ENCODE peak calls at places on chromosomes 6 and 20, in five cellular contexts. Z, B, R, Y and Q are unnamed samples.

GRCh38 chr20:6705106-6705766 is 62.2 kb upstream of the BMP2 start:
- DNase-seq in Z (no peak), B (no peak), R (no peak), Y (no peak), Q (no peak)

GRCh38 chr20:10982692-10983091 is 308.9 kb upstream of the JAG1 start:
- DNase-seq in Z (no peak), B (no peak), R (peak), Y (peak), Q (no peak)

GRCh38 chr6:7684076-7684475 is 41.8 kb upstream of the BMP6 start:
- DNase-seq in Z (no peak), B (no peak), R (no peak), Y (no peak), Q (no peak)

GRCh38 chr20:23510000-23510590 is 19.2 kb downstream of the CST8 start:
- DNase-seq in Z (peak), B (no peak), R (no peak), Y (no peak), Q (no peak)

GRCh38 chr20:45833030-45833882 is at the start of gene SNX21:
- DNase-seq in Z (peak), B (peak), R (peak), Y (peak), Q (peak)

GRCh38 chr6:38824243-38824894 is 109.3 kb downstream of the DNAH8 start:
- DNase-seq in Z (no peak), B (no peak), R (no peak), Y (no peak), Q (no peak)

GRCh38 chr6:101705866-101706265 is 312.4 kb downstream of the GRIK2 start:
- DNase-seq in Z (no peak), B (no peak), R (no peak), Y (no peak), Q (no peak)

GRCh38 chr6:107361568-107362270 is 97.6 kb downstream of the PDSS2 start:
- DNase-seq in Z (no peak), B (no peak), R (no peak), Y (peak), Q (no peak)

GRCh38 chr6:138485586-138486248 is 13.6 kb downstream of the NHSL1 start:
- DNase-seq in Z (no peak), B (no peak), R (no peak), Y (peak), Q (no peak)

GRCh38 chr6:147699637-147700036 is 191.1 kb downstream of the SAMD5 start:
- DNase-seq in Z (no peak), B (no peak), R (no peak), Y (peak), Q (no peak)

GRCh38 chr20:62009322-62009721 is 56.4 kb downstream of the TAF4 start:
- DNase-seq in Z (no peak), B (no peak), R (no peak), Y (no peak), Q (no peak)

GRCh38 chr6:95249176-95249575 is 328.2 kb upstream of the MANEA start:
- DNase-seq in Z (no peak), B (no peak), R (no peak), Y (no peak), Q (no peak)

GRCh38 chr6:148758492-148758891 is 11.7 kb downstream of the UST start:
- DNase-seq in Z (no peak), B (peak), R (no peak), Y (no peak), Q (peak)

GRCh38 chr6:169832247-169832948 is 81.0 kb downstream of the ERMARD start:
- DNase-seq in Z (no peak), B (no peak), R (no peak), Y (no peak), Q (no peak)

GRCh38 chr6:91376686-91377085 is 789.8 kb upstream of the MAP3K7 start:
- DNase-seq in Z (peak), B (no peak), R (no peak), Y (no peak), Q (no peak)

GRCh38 chr6:168895102-168895812 is 358.4 kb downstream of the THBS2 start:
- DNase-seq in Z (peak), B (peak), R (peak), Y (peak), Q (peak)

GRCh38 chr6:154925130-154925529 is 70.0 kb upstream of the TIAM2 start:
- DNase-seq in Z (no peak), B (no peak), R (no peak), Y (no peak), Q (no peak)

GRCh38 chr6:112216699-112217551 is 37.4 kb downstream of the LAMA4 start:
- DNase-seq in Z (no peak), B (no peak), R (no peak), Y (peak), Q (no peak)

GRCh38 chr20:61765081-61765870 is 300.4 kb downstream of the TAF4 start:
- DNase-seq in Z (peak), B (no peak), R (no peak), Y (no peak), Q (no peak)

GRCh38 chr20:22404609-22405170 is 179.7 kb downstream of the FOXA2 start:
- DNase-seq in Z (no peak), B (no peak), R (no peak), Y (peak), Q (no peak)

GRCh38 chr20:41394081-41394480 is 27.5 kb upstream of the EMILIN3 start:
- DNase-seq in Z (no peak), B (no peak), R (no peak), Y (no peak), Q (no peak)

GRCh38 chr20:6651016-6651415 is 116.5 kb upstream of the BMP2 start:
- DNase-seq in Z (no peak), B (no peak), R (no peak), Y (peak), Q (no peak)

GRCh38 chr20:4230651-4231050 is 215.3 kb upstream of the RNF24 start:
- DNase-seq in Z (no peak), B (no peak), R (no peak), Y (no peak), Q (no peak)

GRCh38 chr6:16331328-16332174 is 93.2 kb downstream of the GMPR start:
- DNase-seq in Z (peak), B (no peak), R (peak), Y (peak), Q (peak)

GRCh38 chr20:59122377-59122932 is 41.2 kb upstream of the ZNF831 start:
- DNase-seq in Z (no peak), B (no peak), R (no peak), Y (no peak), Q (no peak)

GRCh38 chr6:35648203-35648602 is 40.5 kb downstream of the FKBP5 start:
- DNase-seq in Z (no peak), B (no peak), R (no peak), Y (no peak), Q (no peak)

GRCh38 chr20:58374906-58375760 is 13.9 kb upstream of the VAPB start:
- DNase-seq in Z (no peak), B (no peak), R (peak), Y (peak), Q (no peak)

GRCh38 chr6:130760006-130760405 is 67.2 kb upstream of the SMLR1 start:
- DNase-seq in Z (no peak), B (no peak), R (peak), Y (peak), Q (no peak)

GRCh38 chr20:61963149-61963548 is 102.5 kb downstream of the TAF4 start:
- DNase-seq in Z (peak), B (no peak), R (no peak), Y (no peak), Q (no peak)

GRCh38 chr20:20567712-20568111 is 144.7 kb downstream of the RALGAPA2 start:
- DNase-seq in Z (no peak), B (no peak), R (no peak), Y (no peak), Q (no peak)

GRCh38 chr6:20707166-20707485 is 172.9 kb downstream of the CDKAL1 start:
- DNase-seq in Z (no peak), B (no peak), R (no peak), Y (no peak), Q (no peak)

GRCh38 chr20:38554986-38555385 is 26.0 kb upstream of the ADIG start:
- DNase-seq in Z (no peak), B (no peak), R (peak), Y (no peak), Q (no peak)

DNA sequence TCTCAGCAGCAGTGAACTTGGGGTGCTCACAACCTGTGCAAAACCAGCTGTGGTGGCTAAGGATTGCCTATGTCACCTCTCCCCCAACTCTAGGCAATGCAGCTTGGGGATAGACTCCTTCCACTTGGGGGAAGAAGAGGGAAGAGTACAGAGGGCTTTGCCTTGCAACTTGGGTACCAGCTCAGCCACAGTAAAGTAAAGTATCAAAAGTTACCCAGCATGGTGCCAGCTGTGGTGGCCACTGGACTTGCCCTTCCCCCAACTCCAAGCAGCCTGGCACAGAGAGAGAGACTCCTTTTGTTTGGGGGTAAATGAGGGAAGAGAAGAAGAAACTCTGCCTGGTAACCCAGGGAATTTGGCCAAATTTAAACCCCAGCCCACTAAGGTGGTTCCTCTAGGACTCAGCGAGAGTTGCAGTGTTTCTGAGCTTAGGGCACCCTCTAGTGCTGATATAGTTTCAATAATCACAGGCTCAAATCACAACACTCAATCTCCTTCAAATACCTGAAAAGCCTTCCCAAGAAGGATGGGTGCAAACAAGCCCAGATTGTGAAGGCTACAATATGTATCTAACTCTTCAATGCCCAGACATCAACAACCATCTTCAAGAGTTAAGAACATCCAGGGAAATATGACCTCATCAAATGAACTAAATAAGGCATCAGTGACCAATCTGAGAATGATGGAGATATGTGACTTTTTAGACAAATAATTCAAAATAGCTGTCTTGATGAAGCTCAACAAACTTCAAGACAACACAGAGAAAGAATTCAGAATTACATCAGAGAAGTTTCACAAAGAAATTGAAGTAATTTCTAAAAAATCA is 7.6 kb upstream of the DEFB129 start:
- DNase-seq in Z (no peak), B (no peak), R (peak), Y (peak), Q (peak)
- TF ChIP-seq CTCF in Z (no peak), B (peak), R (peak), Y (peak), Q (peak)

GRCh38 chr6:31713465-31713864 is 1.7 kb upstream of the LY6G6D start:
- DNase-seq in Z (no peak), B (no peak), R (no peak), Y (no peak), Q (no peak)

GRCh38 chr6:31713991-31714684 is 1.0 kb upstream of the LY6G6D start:
- DNase-seq in Z (no peak), B (no peak), R (peak), Y (no peak), Q (no peak)

GRCh38 chr6:31710490-31711219 is 4.0 kb downstream of the LY6G6F start:
- DNase-seq in Z (no peak), B (no peak), R (no peak), Y (no peak), Q (no peak)

GRCh38 chr6:31711233-31711632 is 3.9 kb upstream of the LY6G6D start:
- DNase-seq in Z (no peak), B (no peak), R (no peak), Y (no peak), Q (no peak)

GRCh38 chr6:31712296-31712695 is 2.9 kb upstream of the LY6G6D start:
- DNase-seq in Z (no peak), B (no peak), R (no peak), Y (no peak), Q (no peak)
- TF ChIP-seq CTCF in Z (no peak), B (peak), R (no peak), Y (peak), Q (no peak)

DNA sequence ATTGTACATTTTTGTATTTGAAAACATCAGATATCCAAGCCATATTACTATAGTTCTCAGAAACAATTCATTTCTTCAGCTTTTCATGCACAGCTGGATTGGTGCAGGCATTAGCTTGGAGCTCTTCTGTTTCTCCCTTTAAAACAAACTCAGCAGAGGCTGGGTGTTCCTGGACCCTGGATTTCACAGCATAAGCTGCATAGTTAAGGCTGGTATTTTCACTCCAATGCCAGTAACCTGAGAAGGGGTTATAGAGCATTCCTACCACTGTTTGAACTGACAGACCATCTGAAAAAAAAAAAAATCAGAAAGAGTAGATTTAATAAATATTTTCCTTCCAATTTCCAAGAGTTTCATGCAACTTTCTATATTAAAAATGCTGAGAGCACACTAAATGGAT is 20.1 kb upstream of the FAXC start:
- DNase-seq in Z (no peak), B (no peak), R (no peak), Y (no peak), Q (no peak)
- TF ChIP-seq CTCF in Z (no peak), B (no peak), R (no peak), Y (no peak), Q (no peak)

GRCh38 chr6:33585403-33586107 is 5.5 kb upstream of the BAK1 start:
- DNase-seq in Z (peak), B (peak), R (peak), Y (peak), Q (peak)
- TF ChIP-seq CTCF in Z (peak), B (peak), R (peak), Y (peak), Q (peak)

GRCh38 chr20:37337208-37337955 is 8.6 kb upstream of the SRC start:
- DNase-seq in Z (peak), B (no peak), R (no peak), Y (no peak), Q (no peak)
- TF ChIP-seq CTCF in Z (no peak), B (no peak), R (no peak), Y (no peak), Q (no peak)